ENCODE peak calls at places on chromosomes 7 and 10, in eight cellular contexts. D, H, E, S, Q, R, Z and A are unnamed samples.

GRCh38 chr7:296546-296945 is 6.6 kb downstream of the FOXL3 start:
- DNase-seq in H (no peak), D (no peak), R (no peak), S (no peak), Q (no peak), E (no peak), Z (no peak), A (no peak)

GRCh38 chr7:135670179-135670578 is 7.9 kb downstream of the STMP1 start:
- DNase-seq in R (no peak), H (no peak), S (no peak), Q (no peak), E (no peak), Z (no peak), D (no peak), A (no peak)

GRCh38 chr7:31744294-31744874 is 57.4 kb downstream of the PPP1R17 start:
- DNase-seq in E (peak), D (peak), Z (peak), Q (peak), R (peak), S (peak), H (peak), A (peak)

GRCh38 chr7:36147361-36147760 is 5.7 kb upstream of the EEPD1 start:
- DNase-seq in R (no peak), E (no peak), H (no peak), Z (no peak), Q (no peak), S (no peak), D (no peak), A (no peak)

GRCh38 chr10:11757820-11758463 is 15.8 kb downstream of the ECHDC3 start:
- DNase-seq in Q (peak), H (peak), R (peak), E (peak), S (peak), Z (peak), D (peak), A (peak)

GRCh38 chr10:61621538-61622150 is 41.1 kb upstream of the CABCOCO1 start:
- DNase-seq in S (no peak), H (no peak), Z (no peak), R (no peak), Q (no peak), D (no peak), E (no peak), A (no peak)

GRCh38 chr10:65375528-65375927 is 1550.3 kb upstream of the LRRTM3 start:
- DNase-seq in S (no peak), E (no peak), H (no peak), R (no peak), Q (no peak), D (no peak), Z (no peak), A (no peak)

GRCh38 chr7:43076189-43076605 is 36.2 kb upstream of the HECW1 start:
- DNase-seq in Z (no peak), D (no peak), Q (no peak), H (no peak), S (no peak), R (no peak), E (no peak), A (no peak)

GRCh38 chr7:44048031-44048795 is 3.7 kb downstream of the DBNL start:
- DNase-seq in E (no peak), Q (no peak), H (no peak), R (no peak), S (peak), Z (no peak), D (no peak), A (no peak)

GRCh38 chr10:17790631-17791030 is 18.5 kb upstream of the MRC1 start:
- DNase-seq in H (no peak), Q (no peak), D (no peak), R (no peak), Z (no peak), S (no peak), E (no peak), A (no peak)

GRCh38 chr7:25857376-25858067 is 294.5 kb upstream of the NFE2L3 start:
- DNase-seq in R (peak), S (no peak), Q (peak), H (no peak), Z (peak), D (no peak), E (peak), A (peak)

GRCh38 chr7:139771001-139771956 is 6.5 kb downstream of the HIPK2 start:
- DNase-seq in R (no peak), E (no peak), H (no peak), D (no peak), Z (no peak), Q (no peak), S (no peak), A (peak)

GRCh38 chr10:111297351-111297848 is 220.6 kb downstream of the ADRA2A start:
- DNase-seq in H (no peak), Q (no peak), E (no peak), D (no peak), S (peak), Z (no peak), R (peak), A (no peak)

GRCh38 chr7:42125321-42125720 is 111.7 kb downstream of the GLI3 start:
- DNase-seq in S (no peak), D (no peak), H (no peak), R (no peak), Z (no peak), Q (no peak), E (no peak), A (no peak)

GRCh38 chr10:117169480-117169879 is 27.8 kb upstream of the KCNK18 start:
- DNase-seq in H (no peak), Q (no peak), D (no peak), Z (no peak), E (no peak), S (no peak), R (no peak), A (no peak)

GRCh38 chr10:117167346-117168134 is 29.5 kb upstream of the VAX1 start:
- DNase-seq in Q (no peak), Z (no peak), H (no peak), R (no peak), D (no peak), E (no peak), S (no peak), A (no peak)

GRCh38 chr10:117168729-117169128 is 28.6 kb upstream of the KCNK18 start:
- DNase-seq in S (no peak), R (no peak), Q (no peak), E (no peak), Z (no peak), D (no peak), H (no peak), A (no peak)

GRCh38 chr10:117166420-117167345 is 28.6 kb upstream of the VAX1 start:
- DNase-seq in Z (no peak), D (no peak), E (no peak), H (no peak), R (no peak), S (no peak), Q (no peak), A (no peak)

DNA sequence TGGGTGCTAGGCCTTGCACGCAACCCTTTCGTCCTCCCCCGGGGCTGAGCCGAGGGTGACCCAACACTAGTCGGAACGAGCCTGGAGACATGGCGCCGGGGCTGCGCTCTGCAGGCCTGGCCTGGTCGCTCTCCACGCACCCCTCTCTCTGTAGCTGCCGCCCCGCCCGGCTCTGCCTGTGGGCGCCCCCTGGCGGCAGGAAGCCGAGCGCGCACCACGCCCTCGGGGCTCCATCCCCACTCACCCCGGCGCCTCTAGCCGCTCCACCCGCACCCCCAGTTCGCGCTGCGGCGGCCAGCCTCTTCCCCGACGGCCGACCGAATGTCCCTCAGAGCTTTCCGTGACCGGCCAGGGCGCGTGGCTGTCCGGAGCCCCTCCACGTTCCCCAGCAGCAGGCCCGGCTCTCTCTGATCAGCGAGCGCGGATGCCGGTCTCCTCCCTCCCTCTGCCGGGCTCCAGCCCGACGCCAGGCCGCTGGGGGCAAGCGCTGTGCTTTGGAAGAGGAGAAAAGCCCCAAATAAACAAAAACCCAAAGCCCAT is 29.1 kb upstream of the KCNK18 start:
- DNase-seq in E (peak), Q (peak), R (peak), H (peak), Z (no peak), D (peak), S (peak), A (peak)
- TF ChIP-seq POLR2A in E (no peak), Q (no peak), R (no peak), H (no peak), Z (no peak), D (no peak), S (no peak), A (no peak)

DNA sequence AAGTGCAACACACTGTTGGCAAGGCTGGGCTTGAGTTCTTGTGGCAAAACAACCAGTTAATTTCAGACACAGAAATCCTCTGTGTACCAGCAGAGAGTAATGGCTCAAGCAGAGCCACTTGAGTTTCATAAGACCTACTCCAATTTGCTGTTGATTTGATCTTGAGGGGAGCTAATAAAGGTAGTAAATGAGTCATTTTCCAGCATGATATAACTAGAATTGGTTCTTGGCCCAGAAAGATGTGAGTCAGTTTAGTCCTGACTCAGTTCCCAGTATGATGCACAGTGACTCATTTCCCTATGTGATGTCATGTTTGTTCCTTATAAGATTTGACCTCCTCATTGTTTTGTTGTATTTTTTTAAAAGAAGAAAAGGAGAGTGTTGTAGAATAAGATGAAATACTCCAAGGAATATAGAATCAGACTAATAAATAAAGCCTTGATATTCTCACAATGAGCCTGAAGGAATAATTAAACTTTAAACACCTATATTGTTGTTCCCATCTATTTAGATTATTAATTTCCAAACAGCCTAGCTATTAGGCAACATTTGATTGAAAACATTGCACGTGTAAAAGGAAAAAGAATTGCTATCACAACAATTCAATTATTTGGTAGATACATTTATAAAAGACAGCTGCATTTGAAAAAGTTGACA is 186.2 kb downstream of the REEP3 start:
- DNase-seq in D (peak), S (peak), H (no peak), R (no peak), Q (no peak), Z (no peak), E (no peak), A (peak)
- TF ChIP-seq POLR2A in D (no peak), S (no peak), H (no peak), R (no peak), Q (no peak), Z (peak), E (no peak), A (no peak)

GRCh38 chr10:5685764-5686240 is 1.2 kb downstream of the TASOR2 start:
- DNase-seq in S (no peak), H (no peak), Z (no peak), D (no peak), R (no peak), E (no peak), Q (no peak), A (no peak)

GRCh38 chr10:5683065-5683464 is 1.6 kb upstream of the TASOR2 start:
- DNase-seq in H (no peak), E (no peak), Z (no peak), S (no peak), D (no peak), R (no peak), Q (no peak), A (no peak)

GRCh38 chr10:5684971-5685763 is 529 bp downstream of the TASOR2 start:
- DNase-seq in Q (peak), R (peak), E (peak), H (peak), Z (peak), D (peak), S (peak), A (no peak)

GRCh38 chr10:5681930-5682329 is 2.7 kb upstream of the TASOR2 start:
- DNase-seq in D (no peak), Q (no peak), S (no peak), H (no peak), Z (no peak), R (no peak), E (no peak), A (no peak)

GRCh38 chr10:5684318-5684970 is at the start of gene TASOR2:
- DNase-seq in S (peak), Z (peak), Q (peak), H (peak), D (peak), R (peak), E (peak), A (peak)
- TF ChIP-seq POLR2A in S (no peak), Z (peak), Q (no peak), H (peak), D (no peak), R (peak), E (peak), A (peak)

DNA sequence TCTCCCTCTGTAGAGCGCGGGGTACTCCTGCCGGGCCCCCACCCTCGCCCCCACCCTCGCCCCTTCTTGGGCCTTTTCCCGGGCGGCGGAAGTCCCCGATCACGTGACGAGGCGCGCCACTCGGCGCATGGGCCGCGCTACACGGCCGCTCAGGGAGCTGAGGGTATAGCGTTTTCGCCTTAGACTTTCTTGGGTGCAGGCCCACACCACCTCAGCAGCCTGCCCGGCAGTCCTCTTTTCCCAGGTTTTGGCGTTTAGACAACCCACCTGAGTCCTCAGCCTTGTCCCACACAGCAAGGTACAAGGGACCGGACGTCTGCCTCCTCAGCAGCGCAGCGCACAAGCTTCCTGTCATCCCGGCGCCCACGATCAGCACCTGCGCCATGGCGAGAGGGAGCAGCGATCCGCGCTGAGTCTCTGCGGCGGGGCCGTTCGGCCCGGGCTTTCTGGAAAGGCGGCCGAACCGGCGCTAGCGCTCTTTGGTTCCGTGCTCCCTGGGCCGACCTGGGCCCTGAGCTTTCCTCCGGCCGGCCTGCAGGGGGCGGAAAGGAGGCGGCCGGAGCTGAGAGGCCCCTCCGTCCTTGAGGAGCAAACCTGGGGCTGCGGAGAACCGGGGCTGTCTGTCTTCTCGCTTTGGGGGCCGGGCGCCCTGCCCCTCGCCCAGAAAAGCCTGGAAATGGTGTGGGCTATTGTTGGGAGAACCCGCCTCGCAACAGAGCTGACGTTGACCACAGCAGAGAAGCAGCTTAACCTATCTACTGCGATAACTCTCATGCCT is at the start of gene RNLS:
- DNase-seq in Z (peak), S (peak), E (peak), R (peak), H (peak), D (peak), Q (peak), A (peak)
- TF ChIP-seq POLR2A in Z (no peak), S (peak), E (peak), R (no peak), H (peak), D (no peak), Q (peak), A (peak)

GRCh38 chr10:117927871-117928270 is 118.9 kb downstream of the RAB11FIP2 start:
- DNase-seq in R (no peak), E (no peak), H (no peak), Q (no peak), Z (no peak), S (no peak), D (no peak), A (no peak)

GRCh38 chr10:117927334-117927733 is 119.4 kb downstream of the RAB11FIP2 start:
- DNase-seq in R (no peak), Z (no peak), D (no peak), H (no peak), Q (no peak), E (no peak), S (no peak), A (no peak)

GRCh38 chr10:117926491-117926890 is 120.2 kb downstream of the RAB11FIP2 start:
- DNase-seq in Q (no peak), R (no peak), Z (no peak), E (no peak), H (no peak), S (no peak), D (no peak), A (no peak)

GRCh38 chr10:117924820-117925219 is 121.9 kb downstream of the RAB11FIP2 start:
- DNase-seq in E (no peak), Z (no peak), R (no peak), Q (no peak), D (no peak), H (no peak), S (no peak), A (no peak)

GRCh38 chr10:117925369-117925768 is 121.4 kb downstream of the RAB11FIP2 start:
- DNase-seq in Q (no peak), R (no peak), S (no peak), Z (no peak), E (no peak), D (no peak), H (no peak), A (no peak)
- TF ChIP-seq POLR2A in Q (no peak), R (no peak), S (no peak), Z (no peak), E (no peak), D (no peak), H (no peak), A (no peak)

DNA sequence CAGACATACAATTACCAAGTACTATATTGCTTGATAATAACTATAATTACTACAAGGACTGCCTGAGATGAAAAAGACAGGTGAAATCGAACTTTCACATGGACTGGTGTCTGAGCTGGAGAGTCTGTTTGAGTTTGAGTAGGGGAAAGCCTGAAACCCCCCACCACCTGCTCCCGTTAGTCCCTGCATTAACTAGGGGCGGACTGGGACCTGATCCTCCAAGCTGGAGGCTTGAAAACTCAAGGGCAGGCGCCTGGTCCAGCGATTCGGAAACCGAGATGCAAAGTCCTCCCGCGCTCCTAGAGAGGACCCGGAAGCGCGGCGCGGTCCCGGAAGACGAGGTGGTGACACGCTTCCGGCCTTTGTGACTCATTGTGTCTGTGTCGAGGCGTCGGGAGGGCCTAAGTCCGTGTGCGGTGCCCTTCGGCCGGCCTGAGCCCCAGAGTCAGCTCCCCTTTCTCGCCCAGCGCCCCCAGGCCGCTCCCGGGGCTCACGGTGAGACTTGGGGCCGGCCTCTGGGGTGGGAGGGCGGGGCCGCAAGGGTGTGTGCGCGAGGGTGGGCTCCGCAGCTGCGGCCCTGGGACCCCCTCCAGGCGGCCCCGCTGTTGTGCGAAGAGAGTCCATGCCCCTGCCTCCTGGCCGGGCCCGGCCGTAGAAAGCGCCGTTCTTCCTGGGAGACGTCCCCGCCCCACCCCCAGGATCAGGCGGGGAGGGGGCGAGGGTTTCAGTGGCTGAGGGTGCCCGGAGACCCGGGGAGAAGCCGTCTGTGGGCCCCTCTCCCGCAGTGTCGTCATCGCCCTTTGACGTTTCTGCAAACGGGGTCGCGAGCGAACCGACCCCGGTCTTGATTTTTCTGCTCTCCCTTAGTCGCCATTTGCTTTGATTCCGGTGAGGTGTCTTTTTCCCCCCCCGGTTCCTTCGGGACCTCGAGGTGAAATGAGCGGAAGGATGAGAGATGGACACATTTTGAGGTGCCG is at the start of gene ZKSCAN1:
- DNase-seq in D (peak), H (peak), Q (peak), Z (peak), S (peak), E (peak), R (peak), A (peak)
- TF ChIP-seq POLR2A in D (no peak), H (peak), Q (peak), Z (peak), S (peak), E (peak), R (peak), A (peak)

DNA sequence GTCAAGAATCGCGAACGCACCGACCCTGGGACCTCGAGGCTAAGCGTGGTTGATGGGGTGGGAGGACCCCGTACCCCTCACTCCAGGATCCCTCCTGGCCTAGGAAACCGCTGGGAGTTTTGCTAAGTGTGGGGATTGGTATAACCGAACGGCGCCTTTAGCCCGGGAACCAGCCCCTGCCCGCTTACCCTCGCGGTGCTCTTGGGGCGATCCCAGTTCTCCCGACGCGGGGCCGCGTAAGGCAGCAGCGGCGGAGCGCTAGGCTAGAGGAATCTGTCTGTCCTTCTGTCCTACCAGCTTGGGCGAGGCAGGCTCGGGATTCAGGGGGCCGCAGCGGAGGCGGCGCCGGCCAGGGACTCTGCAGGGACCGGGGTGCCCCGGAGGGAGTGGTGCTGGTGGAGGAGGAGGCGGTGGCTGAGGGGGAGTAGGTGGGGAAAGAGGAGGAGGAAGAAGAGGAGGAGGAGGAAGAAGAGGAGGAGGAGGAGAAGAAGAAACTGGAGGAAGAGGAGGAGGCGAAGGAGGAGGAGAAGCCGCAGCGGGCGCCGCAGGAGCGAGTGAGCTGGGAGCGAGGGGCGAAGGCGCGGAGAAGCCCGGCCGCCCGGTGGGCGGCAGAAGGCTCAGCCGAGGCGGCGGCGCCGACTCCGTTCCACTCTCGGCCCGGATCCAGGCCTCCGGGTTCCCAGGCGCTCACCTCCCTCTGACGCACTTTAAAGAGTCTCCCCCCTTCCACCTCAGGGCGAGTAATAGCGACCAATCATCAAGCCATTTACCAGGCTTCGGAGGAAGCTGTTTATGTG is 439 bp upstream of the EMX2 start:
- DNase-seq in Q (no peak), H (no peak), D (no peak), Z (peak), R (peak), S (peak), E (no peak), A (no peak)
- TF ChIP-seq POLR2A in Q (no peak), H (no peak), D (no peak), Z (peak), R (peak), S (no peak), E (no peak), A (no peak)